ENCODE peak calls at places on chromosomes 2 and 18, in ten cellular contexts. One of them, this sample, is unnamed.

GRCh38 chr2:226869371-226869770 is 33.5 kb downstream of the RHBDD1 start:
- DNase-seq in endothelial cell of umbilical vein: no peak
- DNase-seq in BJ: no peak
- DNase-seq in Peyer's patch: no peak
- DNase-seq in H9: no peak
- DNase-seq in tibial nerve: no peak
- DNase-seq in esophagus squamous epithelium: no peak
- DNase-seq in lower lobe of right lung: no peak
- DNase-seq in vagina: no peak
- DNase-seq in tibial artery: no peak
- DNase-seq in this sample: no peak

GRCh38 chr2:205405194-205405593 is 277.1 kb upstream of the NRP2 start:
- DNase-seq in endothelial cell of umbilical vein: peak; percentile 65
- DNase-seq in BJ: no peak
- DNase-seq in Peyer's patch: no peak
- DNase-seq in H9: no peak
- DNase-seq in tibial nerve: no peak
- DNase-seq in esophagus squamous epithelium: no peak
- DNase-seq in lower lobe of right lung: no peak
- DNase-seq in vagina: no peak
- DNase-seq in tibial artery: no peak
- DNase-seq in this sample: no peak

GRCh38 chr2:109324859-109325258 is 195.9 kb downstream of the SH3RF3 start:
- DNase-seq in endothelial cell of umbilical vein: peak; percentile 89
- DNase-seq in BJ: peak; percentile 98
- DNase-seq in Peyer's patch: no peak
- DNase-seq in H9: no peak
- DNase-seq in tibial nerve: peak; percentile 74
- DNase-seq in esophagus squamous epithelium: no peak
- DNase-seq in lower lobe of right lung: no peak
- DNase-seq in vagina: peak; percentile 95
- DNase-seq in tibial artery: peak; percentile 88
- DNase-seq in this sample: no peak

GRCh38 chr2:159893439-159893838 is 95.4 kb upstream of the CD302 start:
- DNase-seq in endothelial cell of umbilical vein: no peak
- DNase-seq in BJ: no peak
- DNase-seq in Peyer's patch: no peak
- DNase-seq in H9: no peak
- DNase-seq in tibial nerve: no peak
- DNase-seq in esophagus squamous epithelium: no peak
- DNase-seq in lower lobe of right lung: no peak
- DNase-seq in vagina: no peak
- DNase-seq in tibial artery: no peak
- DNase-seq in this sample: no peak

GRCh38 chr2:205403244-205403845 is 279.0 kb upstream of the NRP2 start:
- DNase-seq in endothelial cell of umbilical vein: no peak
- DNase-seq in BJ: no peak
- DNase-seq in Peyer's patch: no peak
- DNase-seq in H9: no peak
- DNase-seq in tibial nerve: no peak
- DNase-seq in esophagus squamous epithelium: no peak
- DNase-seq in lower lobe of right lung: no peak
- DNase-seq in vagina: no peak
- DNase-seq in tibial artery: no peak
- DNase-seq in this sample: no peak

GRCh38 chr2:213147550-213147949 is 3.9 kb downstream of the IKZF2 start:
- DNase-seq in endothelial cell of umbilical vein: no peak
- DNase-seq in BJ: no peak
- DNase-seq in Peyer's patch: no peak
- DNase-seq in H9: no peak
- DNase-seq in tibial nerve: no peak
- DNase-seq in esophagus squamous epithelium: no peak
- DNase-seq in lower lobe of right lung: no peak
- DNase-seq in vagina: no peak
- DNase-seq in tibial artery: no peak
- DNase-seq in this sample: no peak

GRCh38 chr2:233384811-233385488 is 30.7 kb downstream of the DGKD start:
- DNase-seq in endothelial cell of umbilical vein: no peak
- DNase-seq in BJ: no peak
- DNase-seq in Peyer's patch: no peak
- DNase-seq in H9: no peak
- DNase-seq in tibial nerve: no peak
- DNase-seq in esophagus squamous epithelium: no peak
- DNase-seq in lower lobe of right lung: no peak
- DNase-seq in vagina: no peak
- DNase-seq in tibial artery: no peak
- DNase-seq in this sample: no peak

GRCh38 chr2:151808258-151809072 is 19.8 kb downstream of the ARL5A start:
- DNase-seq in endothelial cell of umbilical vein: peak; percentile 26
- DNase-seq in BJ: no peak
- DNase-seq in Peyer's patch: no peak
- DNase-seq in H9: no peak
- DNase-seq in tibial nerve: no peak
- DNase-seq in esophagus squamous epithelium: no peak
- DNase-seq in lower lobe of right lung: no peak
- DNase-seq in vagina: no peak
- DNase-seq in tibial artery: no peak
- DNase-seq in this sample: no peak

GRCh38 chr2:30115981-30116285 is 30.9 kb upstream of the YPEL5 start:
- DNase-seq in endothelial cell of umbilical vein: no peak
- DNase-seq in BJ: no peak
- DNase-seq in Peyer's patch: no peak
- DNase-seq in H9: no peak
- DNase-seq in tibial nerve: no peak
- DNase-seq in esophagus squamous epithelium: no peak
- DNase-seq in lower lobe of right lung: no peak
- DNase-seq in vagina: no peak
- DNase-seq in tibial artery: no peak
- DNase-seq in this sample: no peak
- TF ChIP-seq CTCF in endothelial cell of umbilical vein: no peak
- TF ChIP-seq CTCF in BJ: no peak
- TF ChIP-seq CTCF in Peyer's patch: no peak
- TF ChIP-seq CTCF in H9: no peak
- TF ChIP-seq CTCF in tibial nerve: no peak
- TF ChIP-seq CTCF in esophagus squamous epithelium: no peak
- TF ChIP-seq CTCF in lower lobe of right lung: peak; percentile 17
- TF ChIP-seq CTCF in vagina: no peak
- TF ChIP-seq CTCF in tibial artery: no peak
- TF ChIP-seq CTCF in this sample: no peak

GRCh38 chr18:75500510-75500909 is 73.0 kb upstream of the SMIM21 start:
- DNase-seq in endothelial cell of umbilical vein: no peak
- DNase-seq in BJ: no peak
- DNase-seq in Peyer's patch: no peak
- DNase-seq in H9: no peak
- DNase-seq in tibial nerve: no peak
- DNase-seq in esophagus squamous epithelium: no peak
- DNase-seq in lower lobe of right lung: no peak
- DNase-seq in vagina: no peak
- DNase-seq in tibial artery: no peak
- DNase-seq in this sample: no peak
- H3K27me3 ChIP-seq in endothelial cell of umbilical vein: no peaks in the 10 kb centered on the region
- H3K27me3 ChIP-seq in BJ: no peaks in the 10 kb centered on the region
- H3K27me3 ChIP-seq in Peyer's patch: no peaks in the 10 kb centered on the region
- H3K27me3 ChIP-seq in H9: no peaks in the 10 kb centered on the region
- H3K27me3 ChIP-seq in tibial nerve: no peaks in the 10 kb centered on the region
- H3K27me3 ChIP-seq in esophagus squamous epithelium: peaks cover 4% of the 10 kb centered on the region
- H3K27me3 ChIP-seq in lower lobe of right lung: peaks cover 6% of the 10 kb centered on the region
- H3K27me3 ChIP-seq in vagina: no peaks in the 10 kb centered on the region
- H3K27me3 ChIP-seq in tibial artery: no peaks in the 10 kb centered on the region
- H3K27me3 ChIP-seq in this sample: no peaks in the 10 kb centered on the region

GRCh38 chr2:197196737-197197136 is 113.8 kb downstream of the ANKRD44 start:
- DNase-seq in endothelial cell of umbilical vein: no peak
- DNase-seq in BJ: no peak
- DNase-seq in Peyer's patch: no peak
- DNase-seq in H9: no peak
- DNase-seq in tibial nerve: no peak
- DNase-seq in esophagus squamous epithelium: no peak
- DNase-seq in lower lobe of right lung: no peak
- DNase-seq in vagina: no peak
- DNase-seq in tibial artery: no peak
- DNase-seq in this sample: no peak

GRCh38 chr2:197191948-197192338 is 118.6 kb downstream of the ANKRD44 start:
- DNase-seq in endothelial cell of umbilical vein: no peak
- DNase-seq in BJ: no peak
- DNase-seq in Peyer's patch: no peak
- DNase-seq in H9: no peak
- DNase-seq in tibial nerve: no peak
- DNase-seq in esophagus squamous epithelium: no peak
- DNase-seq in lower lobe of right lung: no peak
- DNase-seq in vagina: no peak
- DNase-seq in tibial artery: no peak
- DNase-seq in this sample: no peak

GRCh38 chr2:197195591-197195990 is 115.0 kb downstream of the ANKRD44 start:
- DNase-seq in endothelial cell of umbilical vein: peak; percentile 89
- DNase-seq in BJ: no peak
- DNase-seq in Peyer's patch: no peak
- DNase-seq in H9: no peak
- DNase-seq in tibial nerve: no peak
- DNase-seq in esophagus squamous epithelium: no peak
- DNase-seq in lower lobe of right lung: no peak
- DNase-seq in vagina: no peak
- DNase-seq in tibial artery: no peak
- DNase-seq in this sample: no peak

GRCh38 chr2:197189770-197190434 is 120.7 kb downstream of the ANKRD44 start:
- DNase-seq in endothelial cell of umbilical vein: no peak
- DNase-seq in BJ: no peak
- DNase-seq in Peyer's patch: no peak
- DNase-seq in H9: no peak
- DNase-seq in tibial nerve: no peak
- DNase-seq in esophagus squamous epithelium: no peak
- DNase-seq in lower lobe of right lung: no peak
- DNase-seq in vagina: no peak
- DNase-seq in tibial artery: no peak
- DNase-seq in this sample: no peak

DNA sequence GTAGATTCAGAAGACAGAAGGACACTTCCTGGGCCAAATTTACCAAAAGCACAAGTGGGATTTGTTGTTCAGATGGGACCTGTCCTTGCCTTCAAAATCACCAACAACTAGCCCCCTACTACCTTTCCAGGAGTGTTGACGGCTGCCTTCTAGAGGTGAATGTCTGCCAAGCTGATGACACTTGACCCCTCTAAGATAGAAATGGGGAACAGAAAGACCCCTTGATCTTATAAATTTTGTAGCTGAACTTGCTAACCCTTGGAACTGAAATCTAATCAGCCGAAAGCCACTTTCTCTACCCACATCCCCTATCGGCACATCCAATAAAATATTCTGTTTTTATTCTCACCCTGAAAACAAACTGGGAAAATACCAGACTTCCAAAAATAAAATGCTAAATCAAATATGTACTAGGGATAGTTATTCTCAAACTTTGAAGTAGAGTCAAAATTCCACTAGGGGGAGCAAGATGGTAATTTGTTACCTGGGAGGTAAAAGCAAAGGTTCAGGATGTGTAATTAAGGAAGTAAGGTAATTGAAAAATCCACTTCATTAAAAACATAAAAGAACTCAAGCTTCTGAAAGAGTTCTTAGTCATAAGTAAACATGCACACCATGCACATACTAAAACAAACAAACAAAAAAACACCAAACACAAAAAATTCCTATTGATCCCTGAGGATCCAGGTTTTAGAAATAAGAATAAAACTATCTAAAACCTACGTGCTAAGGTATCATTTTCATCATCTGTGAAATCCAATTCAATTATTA is 119.2 kb downstream of the ANKRD44 start:
- DNase-seq in endothelial cell of umbilical vein: peak; percentile 55
- DNase-seq in BJ: no peak
- DNase-seq in Peyer's patch: no peak
- DNase-seq in H9: no peak
- DNase-seq in tibial nerve: no peak
- DNase-seq in esophagus squamous epithelium: no peak
- DNase-seq in lower lobe of right lung: no peak
- DNase-seq in vagina: no peak
- DNase-seq in tibial artery: no peak
- DNase-seq in this sample: no peak
- TF ChIP-seq CTCF in endothelial cell of umbilical vein: peak; percentile 37
- TF ChIP-seq CTCF in BJ: peak; percentile 59
- TF ChIP-seq CTCF in Peyer's patch: peak; percentile 85
- TF ChIP-seq CTCF in H9: peak; percentile 81
- TF ChIP-seq CTCF in tibial nerve: peak; percentile 72
- TF ChIP-seq CTCF in esophagus squamous epithelium: peak; percentile 74
- TF ChIP-seq CTCF in lower lobe of right lung: peak; percentile 70
- TF ChIP-seq CTCF in vagina: peak; percentile 13
- TF ChIP-seq CTCF in tibial artery: peak; percentile 65
- TF ChIP-seq CTCF in this sample: peak; percentile 77

GRCh38 chr2:72887836-72888437 is 729 bp downstream of the SPR start:
- DNase-seq in endothelial cell of umbilical vein: peak; percentile 84
- DNase-seq in BJ: no peak
- DNase-seq in Peyer's patch: peak; percentile 89
- DNase-seq in H9: peak; percentile 93
- DNase-seq in tibial nerve: peak; percentile 82
- DNase-seq in esophagus squamous epithelium: no peak
- DNase-seq in lower lobe of right lung: peak; percentile 91
- DNase-seq in vagina: peak; percentile 95
- DNase-seq in tibial artery: peak; percentile 92
- DNase-seq in this sample: peak; percentile 88

GRCh38 chr2:72891091-72891818 is 4.0 kb downstream of the SPR start:
- DNase-seq in endothelial cell of umbilical vein: no peak
- DNase-seq in BJ: no peak
- DNase-seq in Peyer's patch: no peak
- DNase-seq in H9: no peak
- DNase-seq in tibial nerve: no peak
- DNase-seq in esophagus squamous epithelium: no peak
- DNase-seq in lower lobe of right lung: no peak
- DNase-seq in vagina: no peak
- DNase-seq in tibial artery: no peak
- DNase-seq in this sample: no peak

GRCh38 chr2:72892506-72893173 is 5.4 kb downstream of the SPR start:
- DNase-seq in endothelial cell of umbilical vein: peak; percentile 60
- DNase-seq in BJ: no peak
- DNase-seq in Peyer's patch: peak; percentile 76
- DNase-seq in H9: peak; percentile 81
- DNase-seq in tibial nerve: peak; percentile 34
- DNase-seq in esophagus squamous epithelium: no peak
- DNase-seq in lower lobe of right lung: peak; percentile 79
- DNase-seq in vagina: no peak
- DNase-seq in tibial artery: no peak
- DNase-seq in this sample: peak; percentile 81

GRCh38 chr2:72888438-72889202 is 1.4 kb downstream of the SPR start:
- DNase-seq in endothelial cell of umbilical vein: no peak
- DNase-seq in BJ: no peak
- DNase-seq in Peyer's patch: no peak
- DNase-seq in H9: no peak
- DNase-seq in tibial nerve: no peak
- DNase-seq in esophagus squamous epithelium: no peak
- DNase-seq in lower lobe of right lung: no peak
- DNase-seq in vagina: no peak
- DNase-seq in tibial artery: no peak
- DNase-seq in this sample: no peak

DNA sequence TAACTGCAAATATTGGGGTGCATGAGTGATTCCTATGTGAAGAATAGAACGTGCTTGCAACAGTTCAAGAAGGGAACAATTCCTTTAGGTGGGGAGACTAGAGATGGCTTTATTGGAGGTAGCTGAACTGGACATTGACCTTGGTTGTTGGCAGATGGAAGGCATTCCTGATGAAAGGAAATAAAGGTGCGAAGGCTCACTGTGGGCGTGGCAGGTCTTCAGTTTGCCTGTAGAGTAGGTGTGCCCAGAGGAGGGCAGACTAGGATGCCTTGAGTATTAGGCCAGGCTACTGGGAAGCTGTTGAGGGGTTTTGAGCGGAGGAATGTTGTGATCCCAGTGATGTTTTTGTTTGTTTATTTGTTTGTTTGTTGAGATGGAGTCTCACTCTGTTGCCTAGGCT is 2.8 kb downstream of the SPR start:
- DNase-seq in endothelial cell of umbilical vein: no peak
- DNase-seq in BJ: no peak
- DNase-seq in Peyer's patch: peak; percentile 69
- DNase-seq in H9: no peak
- DNase-seq in tibial nerve: no peak
- DNase-seq in esophagus squamous epithelium: no peak
- DNase-seq in lower lobe of right lung: no peak
- DNase-seq in vagina: no peak
- DNase-seq in tibial artery: no peak
- DNase-seq in this sample: no peak
- H3K27me3 ChIP-seq in endothelial cell of umbilical vein: no peaks in the 10 kb centered on the region
- H3K27me3 ChIP-seq in BJ: peaks cover 2% of the 10 kb centered on the region
- H3K27me3 ChIP-seq in Peyer's patch: no peaks in the 10 kb centered on the region
- H3K27me3 ChIP-seq in H9: peaks cover 3% of the 10 kb centered on the region
- H3K27me3 ChIP-seq in tibial nerve: peaks cover 7% of the 10 kb centered on the region
- H3K27me3 ChIP-seq in esophagus squamous epithelium: peaks cover 17% of the 10 kb centered on the region
- H3K27me3 ChIP-seq in lower lobe of right lung: peaks cover 15% of the 10 kb centered on the region
- H3K27me3 ChIP-seq in vagina: no peaks in the 10 kb centered on the region
- H3K27me3 ChIP-seq in tibial artery: peaks cover 16% of the 10 kb centered on the region
- H3K27me3 ChIP-seq in this sample: no peaks in the 10 kb centered on the region